ENCODE peak calls at places on chromosome 22, in nine cellular contexts. U is CD8-positive, alpha-beta T cell; F is trophoblast cell; V is heart left ventricle; M is naive thymus-derived CD4-positive, alpha-beta T cell; J is Panc1; P is GM06990; E is brain microvascular endothelial cell; B is GM12878. N is an unnamed sample.

GRCh38 chr22:28923826-28924732 is 40.7 kb downstream of the ZNRF3 start:
- DNase-seq in E (no peak), P (no peak), F (peak; percentile 26), B (no peak), J (no peak), V (no peak), U (no peak), M (no peak), N (no peak)

GRCh38 chr22:31093956-31094622 is 13.0 kb downstream of the SMTN start:
- DNase-seq in U (no peak), P (no peak), B (no peak), E (no peak), V (peak; percentile 73), F (no peak), J (no peak), M (no peak), N (no peak)

GRCh38 chr22:17860220-17860965 is 86.1 kb upstream of the BID start:
- DNase-seq in M (no peak), F (no peak), B (no peak), E (no peak), J (no peak), V (no peak), U (no peak), P (no peak), N (no peak)

GRCh38 chr22:50576070-50576469 is 2.2 kb downstream of the CPT1B start:
- DNase-seq in M (no peak), F (peak; percentile 90), U (no peak), B (no peak), P (no peak), J (no peak), V (no peak), E (peak; percentile 12), N (peak; percentile 34)

GRCh38 chr22:47693606-47694005 is 931.2 kb downstream of the TBC1D22A start:
- DNase-seq in J (no peak), P (no peak), F (no peak), M (no peak), E (no peak), U (no peak), V (no peak), B (no peak), N (no peak)

GRCh38 chr22:31127181-31127772 is 4.5 kb downstream of the INPP5J start:
- DNase-seq in E (no peak), B (no peak), M (no peak), V (no peak), F (no peak), U (no peak), P (peak; percentile 46), J (no peak), N (no peak)

GRCh38 chr22:19022755-19023154 is 86.7 kb upstream of the PRODH start:
- DNase-seq in J (no peak), U (no peak), V (no peak), F (peak; percentile 84), M (no peak), E (no peak), P (no peak), B (no peak), N (no peak)

GRCh38 chr22:47297261-47298016 is 535.0 kb downstream of the TBC1D22A start:
- DNase-seq in V (no peak), U (no peak), B (no peak), P (no peak), E (no peak), M (no peak), J (no peak), F (no peak), N (no peak)

GRCh38 chr22:30969532-30970355 is 679 bp downstream of the TUG1 start:
- DNase-seq in P (no peak), E (peak; percentile 7), M (no peak), J (no peak), V (peak; percentile 43), U (peak; percentile 51), B (no peak), F (peak; percentile 45), N (peak; percentile 32)

GRCh38 chr22:27775087-27775697 is 26.4 kb downstream of the MN1 start:
- DNase-seq in B (no peak), P (no peak), F (no peak), M (no peak), U (no peak), J (no peak), V (no peak), E (peak; percentile 37), N (no peak)

GRCh38 chr22:50686794-50687193 is 14.2 kb downstream of the SHANK3 start:
- DNase-seq in M (no peak), V (no peak), U (no peak), P (no peak), B (no peak), J (no peak), F (no peak), E (no peak), N (no peak)

GRCh38 chr22:27105142-27106025 is 448.0 kb downstream of the MIAT start:
- DNase-seq in M (no peak), B (no peak), U (no peak), V (peak; percentile 57), J (no peak), P (no peak), F (peak; percentile 16), E (peak; percentile 95), N (no peak)

GRCh38 chr22:50190182-50190951 is 4.7 kb downstream of the TRABD start:
- DNase-seq in U (peak; percentile 89), M (peak; percentile 88), V (peak; percentile 78), J (no peak), F (peak; percentile 73), B (peak; percentile 76), E (no peak), P (peak; percentile 93), N (peak; percentile 38)

GRCh38 chr22:25388866-25389540 is 169.6 kb downstream of the CRYBB2 start:
- DNase-seq in B (no peak), F (no peak), V (no peak), U (no peak), J (no peak), P (no peak), E (no peak), M (no peak), N (no peak)

GRCh38 chr22:47996446-47996857 is 1234.0 kb downstream of the TBC1D22A start:
- DNase-seq in V (no peak), J (no peak), E (no peak), M (no peak), F (no peak), B (peak; percentile 25), U (no peak), P (peak; percentile 56), N (no peak)

GRCh38 chr22:49139492-49140151 is 688.1 kb downstream of the BRD1 start:
- DNase-seq in B (no peak), U (no peak), J (no peak), M (no peak), P (no peak), V (no peak), E (no peak), F (no peak), N (no peak)

GRCh38 chr22:49136816-49137180 is 690.9 kb downstream of the BRD1 start:
- DNase-seq in M (no peak), F (no peak), V (no peak), J (no peak), B (no peak), U (no peak), P (no peak), E (no peak), N (no peak)

GRCh38 chr22:49136041-49136815 is 691.4 kb downstream of the BRD1 start:
- DNase-seq in E (no peak), P (no peak), M (no peak), V (no peak), J (no peak), F (no peak), B (no peak), U (no peak), N (no peak)

GRCh38 chr22:49138250-49138790 is 689.4 kb downstream of the BRD1 start:
- DNase-seq in F (no peak), J (no peak), M (no peak), B (no peak), V (no peak), P (no peak), U (no peak), E (no peak), N (no peak)

GRCh38 chr22:49137216-49137840 is 690.3 kb downstream of the BRD1 start:
- DNase-seq in E (no peak), M (no peak), J (no peak), V (no peak), P (no peak), F (no peak), B (no peak), U (no peak), N (no peak)
- H3K27me3 ChIP-seq in E (no peaks in the 10 kb centered on the region), M (no peaks in the 10 kb centered on the region), J (no peaks in the 10 kb centered on the region), V (peaks cover 37% of the 10 kb centered on the region), P (no peaks in the 10 kb centered on the region), F (no peaks in the 10 kb centered on the region), B (no peaks in the 10 kb centered on the region), U (no peaks in the 10 kb centered on the region), N (no peaks in the 10 kb centered on the region)

DNA sequence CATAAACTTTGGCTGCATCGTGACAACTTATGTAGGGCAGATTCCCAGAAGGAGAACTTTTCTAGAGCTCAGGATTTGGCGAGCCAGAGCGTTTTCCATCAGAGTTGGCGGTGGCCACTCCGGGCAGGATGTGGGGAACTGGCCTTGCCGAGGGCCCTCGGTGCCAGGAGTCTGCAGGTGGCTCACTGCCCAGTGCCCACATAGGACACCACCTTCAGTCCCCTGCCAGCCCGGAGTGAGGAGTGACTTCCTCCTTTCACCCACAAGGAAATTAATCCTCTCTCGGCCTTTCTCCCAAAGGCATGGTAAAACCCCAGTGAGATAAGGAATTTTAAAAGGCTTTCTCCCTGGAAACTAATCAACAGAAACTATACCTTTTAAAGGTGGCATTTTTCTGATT is 1.6 kb upstream of the LGALS2 start:
- DNase-seq in M (no peak), U (no peak), F (no peak), P (no peak), J (no peak), V (peak; percentile 52), E (no peak), B (no peak), N (no peak)
- H3K27me3 ChIP-seq in M (no peaks in the 10 kb centered on the region), U (no peaks in the 10 kb centered on the region), F (no peaks in the 10 kb centered on the region), P (no peaks in the 10 kb centered on the region), J (no peaks in the 10 kb centered on the region), V (no peaks in the 10 kb centered on the region), E (no peaks in the 10 kb centered on the region), B (no peaks in the 10 kb centered on the region), N (peaks cover 33% of the 10 kb centered on the region)

DNA sequence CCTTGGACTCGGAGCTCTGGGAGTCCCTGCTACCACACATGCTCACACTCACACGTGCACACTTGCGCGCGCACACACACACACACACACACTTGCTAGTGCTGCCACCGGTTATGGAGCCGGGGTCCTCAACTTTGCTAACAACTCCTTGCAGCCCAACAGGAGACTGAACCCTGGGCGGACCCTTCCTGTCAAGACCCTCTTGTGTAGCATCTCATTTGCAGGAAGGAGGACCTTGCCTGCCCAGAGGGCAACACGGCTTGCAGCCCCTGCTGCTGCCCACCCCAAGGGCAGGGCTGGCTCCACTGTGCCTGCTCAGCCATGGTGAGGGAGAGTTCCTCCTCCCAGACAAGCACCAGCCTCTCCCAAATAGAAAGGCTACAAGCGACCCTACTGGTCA is 107.5 kb downstream of the WNT7B start:
- DNase-seq in J (no peak), P (no peak), U (no peak), E (no peak), V (no peak), M (no peak), B (no peak), F (no peak), N (no peak)
- H3K27me3 ChIP-seq in J (no peaks in the 10 kb centered on the region), P (no peaks in the 10 kb centered on the region), U (peaks cover 3% of the 10 kb centered on the region), E (peaks cover 36% of the 10 kb centered on the region), V (peaks cover 42% of the 10 kb centered on the region), M (no peaks in the 10 kb centered on the region), B (peaks cover 4% of the 10 kb centered on the region), F (peaks cover 44% of the 10 kb centered on the region), N (peaks cover 71% of the 10 kb centered on the region)

DNA sequence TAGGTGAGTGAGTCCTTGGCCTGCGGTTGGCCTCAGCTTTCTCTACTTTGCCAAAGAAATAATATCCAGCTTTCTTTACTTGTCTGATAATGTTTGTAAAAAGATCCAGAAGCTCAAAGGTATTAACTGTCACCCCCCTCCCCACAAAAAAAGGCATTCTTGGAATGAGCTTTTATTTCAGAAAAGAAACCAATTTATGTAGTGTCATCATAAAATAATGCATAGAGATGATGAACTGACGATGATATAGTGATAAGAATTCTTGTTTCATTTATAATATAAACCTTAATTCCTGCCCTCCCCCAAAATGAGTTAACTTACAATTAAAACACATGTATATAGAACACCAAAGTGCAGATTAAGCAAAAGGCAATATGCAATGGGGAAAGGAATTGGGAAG is 191.4 kb downstream of the LARGE1 start:
- DNase-seq in E (no peak), F (no peak), P (no peak), U (no peak), V (no peak), J (no peak), M (no peak), B (no peak), N (no peak)
- H3K27me3 ChIP-seq in E (no peaks in the 10 kb centered on the region), F (no peaks in the 10 kb centered on the region), P (no peaks in the 10 kb centered on the region), U (no peaks in the 10 kb centered on the region), V (no peaks in the 10 kb centered on the region), J (no peaks in the 10 kb centered on the region), M (no peaks in the 10 kb centered on the region), B (no peaks in the 10 kb centered on the region), N (no peaks in the 10 kb centered on the region)

N was measured in foreskin keratinocyte.